ENCODE peak calls at places on chromosome 4, in four cellular contexts. One of them, this sample, is unnamed. For H3K4me1 and H3K36me3, the result is how much of the 10 kb centered on the place peaks cover.

GRCh38 chr4:138911903-138912713 is 103.5 kb upstream of the NOCT start:
- DNase-seq in adrenal gland: no peak
- DNase-seq in tibial artery: no peak
- DNase-seq in cardiac muscle cell: no peak
- DNase-seq in this sample: peak

GRCh38 chr4:184806711-184807110 is 19.1 kb downstream of the ACSL1 start:
- DNase-seq in adrenal gland: no peak
- DNase-seq in tibial artery: no peak
- DNase-seq in cardiac muscle cell: no peak
- DNase-seq in this sample: no peak

GRCh38 chr4:48620093-48620492 is 130.0 kb downstream of the ZAR1 start:
- DNase-seq in adrenal gland: no peak
- DNase-seq in tibial artery: no peak
- DNase-seq in cardiac muscle cell: no peak
- DNase-seq in this sample: no peak

GRCh38 chr4:152257601-152258066 is 278.3 kb downstream of the FBXW7 start:
- DNase-seq in adrenal gland: no peak
- DNase-seq in tibial artery: no peak
- DNase-seq in cardiac muscle cell: peak
- DNase-seq in this sample: no peak

GRCh38 chr4:31390849-31391248 is 670.7 kb downstream of the PCDH7 start:
- DNase-seq in adrenal gland: no peak
- DNase-seq in tibial artery: no peak
- DNase-seq in cardiac muscle cell: peak
- DNase-seq in this sample: no peak

GRCh38 chr4:184309241-184310170 is 91.8 kb upstream of the ENPP6 start:
- DNase-seq in adrenal gland: no peak
- DNase-seq in tibial artery: no peak
- DNase-seq in cardiac muscle cell: no peak
- DNase-seq in this sample: no peak

GRCh38 chr4:10100734-10101216 is 15.8 kb downstream of the WDR1 start:
- DNase-seq in adrenal gland: peak
- DNase-seq in tibial artery: peak
- DNase-seq in cardiac muscle cell: no peak
- DNase-seq in this sample: peak

GRCh38 chr4:183554878-183555585 is 50.2 kb downstream of the ING2 start:
- DNase-seq in adrenal gland: no peak
- DNase-seq in tibial artery: no peak
- DNase-seq in cardiac muscle cell: no peak
- DNase-seq in this sample: no peak

GRCh38 chr4:28015996-28016395 is 1155.4 kb downstream of the STIM2 start:
- DNase-seq in adrenal gland: no peak
- DNase-seq in tibial artery: no peak
- DNase-seq in cardiac muscle cell: no peak
- DNase-seq in this sample: no peak

GRCh38 chr4:38765391-38765790 is 17.4 kb downstream of the TLR10 start:
- DNase-seq in adrenal gland: no peak
- DNase-seq in tibial artery: no peak
- DNase-seq in cardiac muscle cell: no peak
- DNase-seq in this sample: no peak

GRCh38 chr4:41546638-41547037 is 8.7 kb downstream of the LIMCH1 start:
- DNase-seq in adrenal gland: no peak
- DNase-seq in tibial artery: no peak
- DNase-seq in cardiac muscle cell: no peak
- DNase-seq in this sample: no peak
- H3K4me1 ChIP-seq in adrenal gland: under half
- H3K4me1 ChIP-seq in tibial artery: half or more
- H3K4me1 ChIP-seq in cardiac muscle cell: under half
- H3K4me1 ChIP-seq in this sample: under half

GRCh38 chr4:177309525-177310371 is at the start of gene NEIL3:
- DNase-seq in adrenal gland: peak
- DNase-seq in tibial artery: peak
- DNase-seq in cardiac muscle cell: peak
- DNase-seq in this sample: peak
- TF ChIP-seq CTCF in adrenal gland: no peak
- TF ChIP-seq CTCF in tibial artery: no peak
- TF ChIP-seq CTCF in cardiac muscle cell: no peak
- TF ChIP-seq CTCF in this sample: no peak

GRCh38 chr4:1985780-1986577 is 22.8 kb downstream of the NELFA start:
- DNase-seq in adrenal gland: no peak
- DNase-seq in tibial artery: no peak
- DNase-seq in cardiac muscle cell: no peak
- DNase-seq in this sample: no peak
- H3K36me3 ChIP-seq in adrenal gland: under half
- H3K36me3 ChIP-seq in tibial artery: half or more
- H3K36me3 ChIP-seq in cardiac muscle cell: under half
- H3K36me3 ChIP-seq in this sample: under half

DNA sequence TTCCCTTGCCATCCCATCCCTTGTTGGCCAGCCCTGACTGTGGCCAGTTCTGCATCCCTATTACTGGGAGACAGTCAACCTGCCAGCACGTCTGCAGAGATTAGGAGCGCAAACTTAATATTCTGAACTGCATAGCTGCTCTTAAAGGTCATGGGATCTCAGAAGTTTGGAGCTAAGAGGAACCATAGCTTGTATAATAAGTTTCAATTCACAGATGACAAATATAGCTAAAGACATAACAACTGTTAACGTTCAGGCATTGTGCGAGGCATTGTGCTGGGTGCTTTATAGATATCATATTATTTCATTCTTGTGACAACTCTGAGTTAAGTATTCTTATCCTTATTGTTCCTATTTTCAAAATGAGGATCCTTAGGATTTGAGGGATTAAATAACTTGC is 3.7 kb downstream of the SCARB2 start:
- DNase-seq in adrenal gland: no peak
- DNase-seq in tibial artery: no peak
- DNase-seq in cardiac muscle cell: no peak
- DNase-seq in this sample: no peak
- H3K4me1 ChIP-seq in adrenal gland: half or more
- H3K4me1 ChIP-seq in tibial artery: half or more
- H3K4me1 ChIP-seq in cardiac muscle cell: under half
- H3K4me1 ChIP-seq in this sample: half or more

GRCh38 chr4:146194212-146194611 is 18.7 kb downstream of the LSM6 start:
- DNase-seq in adrenal gland: no peak
- DNase-seq in tibial artery: no peak
- DNase-seq in cardiac muscle cell: no peak
- DNase-seq in this sample: no peak

GRCh38 chr4:146193628-146194027 is 18.1 kb downstream of the LSM6 start:
- DNase-seq in adrenal gland: no peak
- DNase-seq in tibial artery: no peak
- DNase-seq in cardiac muscle cell: no peak
- DNase-seq in this sample: no peak

GRCh38 chr4:146190393-146190910 is 14.9 kb downstream of the LSM6 start:
- DNase-seq in adrenal gland: no peak
- DNase-seq in tibial artery: no peak
- DNase-seq in cardiac muscle cell: no peak
- DNase-seq in this sample: no peak

GRCh38 chr4:146186556-146186955 is 11.0 kb downstream of the LSM6 start:
- DNase-seq in adrenal gland: no peak
- DNase-seq in tibial artery: no peak
- DNase-seq in cardiac muscle cell: no peak
- DNase-seq in this sample: no peak

DNA sequence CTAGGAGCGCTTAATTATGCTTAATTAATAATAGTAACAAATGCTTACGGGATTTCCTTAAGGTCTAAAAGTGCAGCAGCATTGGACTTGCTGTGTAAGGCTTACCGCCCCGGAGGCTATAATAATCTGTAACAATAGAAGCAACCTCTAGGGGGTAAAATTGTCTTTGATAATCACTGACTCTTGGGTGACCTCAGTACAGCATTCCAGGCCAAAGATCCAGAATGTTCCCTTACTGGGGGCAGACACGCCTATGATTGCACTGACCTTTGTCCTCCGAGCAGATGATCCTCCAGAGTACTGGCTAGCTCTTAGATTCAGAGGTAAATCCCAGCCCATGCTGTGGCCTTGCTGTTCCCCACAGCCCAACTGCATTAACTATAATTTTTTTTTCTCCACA is 16.5 kb downstream of the LSM6 start:
- DNase-seq in adrenal gland: no peak
- DNase-seq in tibial artery: no peak
- DNase-seq in cardiac muscle cell: peak
- DNase-seq in this sample: no peak
- TF ChIP-seq CTCF in adrenal gland: no peak
- TF ChIP-seq CTCF in tibial artery: no peak
- TF ChIP-seq CTCF in cardiac muscle cell: peak
- TF ChIP-seq CTCF in this sample: no peak

GRCh38 chr4:8468746-8469535 is 28.4 kb downstream of the TRMT44 start:
- DNase-seq in adrenal gland: peak
- DNase-seq in tibial artery: peak
- DNase-seq in cardiac muscle cell: peak
- DNase-seq in this sample: peak
- H3K36me3 ChIP-seq in adrenal gland: under half
- H3K36me3 ChIP-seq in tibial artery: half or more
- H3K36me3 ChIP-seq in cardiac muscle cell: under half
- H3K36me3 ChIP-seq in this sample: half or more

GRCh38 chr4:43564107-43564506 is 671.6 kb downstream of the GRXCR1 start:
- DNase-seq in adrenal gland: no peak
- DNase-seq in tibial artery: no peak
- DNase-seq in cardiac muscle cell: no peak
- DNase-seq in this sample: no peak

GRCh38 chr4:43564601-43565000 is 672.1 kb downstream of the GRXCR1 start:
- DNase-seq in adrenal gland: no peak
- DNase-seq in tibial artery: no peak
- DNase-seq in cardiac muscle cell: no peak
- DNase-seq in this sample: no peak

GRCh38 chr4:43556262-43556661 is 663.7 kb downstream of the GRXCR1 start:
- DNase-seq in adrenal gland: no peak
- DNase-seq in tibial artery: no peak
- DNase-seq in cardiac muscle cell: no peak
- DNase-seq in this sample: no peak

DNA sequence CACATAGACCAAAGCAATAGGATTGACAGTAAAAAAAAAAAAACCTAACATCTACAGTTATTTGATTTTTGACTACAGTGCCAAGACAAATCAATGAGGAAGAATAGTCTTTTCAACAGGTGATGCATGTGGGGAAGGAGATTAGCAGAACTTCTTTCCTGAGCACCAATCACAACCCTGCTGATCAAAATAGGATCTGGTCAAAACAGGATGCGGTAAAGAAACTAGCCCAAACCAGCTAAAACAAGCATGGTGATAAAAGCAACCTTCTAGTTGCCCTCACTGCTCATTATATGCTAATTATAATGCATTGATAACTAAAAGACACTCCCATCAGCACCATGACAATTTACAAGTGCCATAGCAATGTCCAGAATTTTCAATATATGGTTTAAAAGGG is 667.5 kb downstream of the GRXCR1 start:
- DNase-seq in adrenal gland: no peak
- DNase-seq in tibial artery: no peak
- DNase-seq in cardiac muscle cell: no peak
- DNase-seq in this sample: no peak
- H3K4me1 ChIP-seq in adrenal gland: under half
- H3K4me1 ChIP-seq in tibial artery: under half
- H3K4me1 ChIP-seq in cardiac muscle cell: under half
- H3K4me1 ChIP-seq in this sample: under half

This sample was measured in left lung.